ENCODE peak calls at places on chromosomes 13 and 19, in eight cellular contexts. H is stimulated activated CD8-positive, alpha-beta memory T cell treated with anti-CD3 and anti-CD28 coated beads, Interleukin-15, amount 100 ng/mL, for 24 hours; C is cardiac muscle cell; Z is NCI-H187; Y is activated CD4-positive, alpha-beta T cell treated with anti-CD3 and anti-CD28 coated beads, Interleukin-2, amount 50 U/mL, for 48 hours; O is T-cell; J is neural progenitor cell; B is substantia nigra. W is an unnamed sample.

GRCh38 chr19:50568321-50569022 is at the start of gene LRRC4B:
- DNase-seq in H (no peak), C (peak), Z (no peak), Y (no peak), O (no peak), J (peak), B (peak), W (no peak)

GRCh38 chr13:27415116-27415515 is 9.3 kb upstream of the GTF3A start:
- DNase-seq in H (no peak), C (no peak), Z (no peak), Y (no peak), O (no peak), J (no peak), B (no peak), W (no peak)

GRCh38 chr13:72255908-72256307 is 388.9 kb upstream of the DACH1 start:
- DNase-seq in H (no peak), C (peak), Z (no peak), Y (no peak), O (no peak), J (peak), B (no peak), W (peak)

GRCh38 chr19:3979289-3979673 is 6.0 kb downstream of the EEF2 start:
- DNase-seq in H (no peak), C (no peak), Z (no peak), Y (no peak), O (no peak), J (no peak), B (no peak), W (no peak)

GRCh38 chr13:60700994-60701393 is 304.0 kb downstream of the TDRD3 start:
- DNase-seq in H (no peak), C (no peak), Z (no peak), Y (no peak), O (no peak), J (no peak), B (no peak), W (no peak)

GRCh38 chr13:100443278-100443997 is 145.2 kb downstream of the GGACT start:
- DNase-seq in H (no peak), C (no peak), Z (no peak), Y (no peak), O (no peak), J (no peak), B (no peak), W (no peak)

GRCh38 chr13:106661236-106661635 is 93.3 kb upstream of the ARGLU1 start:
- DNase-seq in H (no peak), C (no peak), Z (no peak), Y (no peak), O (no peak), J (peak), B (no peak), W (no peak)

GRCh38 chr13:98480915-98481510 is 95.9 kb downstream of the STK24 start:
- DNase-seq in H (no peak), C (peak), Z (no peak), Y (peak), O (no peak), J (no peak), B (no peak), W (no peak)

GRCh38 chr13:114064516-114065140 is 67.8 kb downstream of the RASA3 start:
- DNase-seq in H (no peak), C (no peak), Z (no peak), Y (no peak), O (no peak), J (peak), B (peak), W (peak)

GRCh38 chr19:10109528-10109927 is 2.0 kb upstream of the P2RY11 start:
- DNase-seq in H (no peak), C (no peak), Z (no peak), Y (no peak), O (no peak), J (no peak), B (no peak), W (no peak)

GRCh38 chr13:37059136-37059847 is at the start of gene SUPT20H:
- DNase-seq in H (peak), C (peak), Z (peak), Y (peak), O (peak), J (peak), B (peak), W (peak)

GRCh38 chr13:90447735-90448103 is 899.8 kb upstream of the MIR17HG start:
- DNase-seq in H (no peak), C (no peak), Z (no peak), Y (no peak), O (no peak), J (peak), B (no peak), W (peak)

GRCh38 chr13:60974296-60974695 is 441.4 kb downstream of the PCDH20 start:
- DNase-seq in H (no peak), C (no peak), Z (no peak), Y (no peak), O (no peak), J (peak), B (no peak), W (no peak)

GRCh38 chr13:29539866-29540265 is 55.6 kb downstream of the SLC7A1 start:
- DNase-seq in H (no peak), C (no peak), Z (no peak), Y (no peak), O (no peak), J (no peak), B (no peak), W (no peak)

GRCh38 chr13:100540621-100541020 is 48.0 kb downstream of the GGACT start:
- DNase-seq in H (no peak), C (no peak), Z (no peak), Y (no peak), O (no peak), J (no peak), B (no peak), W (no peak)

GRCh38 chr19:4088975-4089374 is 22.3 kb upstream of the ZBTB7A start:
- DNase-seq in H (no peak), C (no peak), Z (no peak), Y (no peak), O (no peak), J (no peak), B (no peak), W (no peak)

GRCh38 chr13:44086389-44086788 is 206.7 kb downstream of the LACC1 start:
- DNase-seq in H (no peak), C (no peak), Z (no peak), Y (no peak), O (no peak), J (no peak), B (no peak), W (no peak)